ENCODE peak calls at places on chromosomes 3 and 15, in six cellular contexts. Y, N, K, G, U and J are unnamed samples.

GRCh38 chr3:142888099-142888483 is 792 bp downstream of the PCOLCE2 start:
- DNase-seq in K (no peak), Y (no peak), G (no peak), N (peak), U (peak), J (no peak)

GRCh38 chr3:9069971-9070370 is 106.7 kb upstream of the RAD18 start:
- DNase-seq in Y (no peak), U (no peak), G (no peak), N (no peak), K (no peak), J (no peak)

GRCh38 chr15:69903476-69904295 is 194.0 kb downstream of the TLE3 start:
- DNase-seq in N (no peak), K (peak), G (no peak), U (peak), Y (no peak), J (no peak)

GRCh38 chr3:129228891-129229585 is 20.4 kb upstream of the COPG1 start:
- DNase-seq in U (peak), K (peak), N (no peak), Y (no peak), G (no peak), J (no peak)

GRCh38 chr3:194826594-194826993 is 140.9 kb downstream of the FAM43A start:
- DNase-seq in Y (no peak), U (no peak), G (no peak), N (no peak), K (no peak), J (no peak)

GRCh38 chr3:9897408-9898372 is 5.0 kb upstream of the IL17RE start:
- DNase-seq in U (peak), K (no peak), Y (no peak), N (peak), G (no peak), J (no peak)

GRCh38 chr3:123805504-123805903 is 78.6 kb downstream of the MYLK start:
- DNase-seq in G (no peak), U (no peak), N (no peak), K (no peak), Y (no peak), J (no peak)

GRCh38 chr15:69193948-69194827 is 33.8 kb downstream of the GLCE start:
- DNase-seq in U (peak), G (no peak), K (no peak), N (no peak), Y (no peak), J (no peak)

GRCh38 chr3:182682263-182683229 is 110.8 kb upstream of the ATP11B start:
- DNase-seq in G (peak), Y (peak), K (peak), U (peak), N (peak), J (peak)
- TF ChIP-seq CTCF in G (no peak), Y (peak), K (peak), U (peak), N (peak), J (peak)

GRCh38 chr15:93071469-93071891 is 17.5 kb downstream of the RGMA start:
- DNase-seq in N (no peak), G (no peak), K (no peak), U (peak), Y (no peak), J (peak)

GRCh38 chr15:93072011-93072410 is 17.0 kb downstream of the RGMA start:
- DNase-seq in K (peak), Y (no peak), G (no peak), N (no peak), U (peak), J (no peak)

GRCh38 chr15:93070901-93071300 is 18.1 kb downstream of the RGMA start:
- DNase-seq in U (no peak), K (no peak), N (no peak), Y (no peak), G (no peak), J (no peak)

GRCh38 chr15:93073465-93073952 is 15.5 kb downstream of the RGMA start:
- DNase-seq in N (no peak), U (no peak), G (no peak), K (no peak), Y (no peak), J (peak)

DNA sequence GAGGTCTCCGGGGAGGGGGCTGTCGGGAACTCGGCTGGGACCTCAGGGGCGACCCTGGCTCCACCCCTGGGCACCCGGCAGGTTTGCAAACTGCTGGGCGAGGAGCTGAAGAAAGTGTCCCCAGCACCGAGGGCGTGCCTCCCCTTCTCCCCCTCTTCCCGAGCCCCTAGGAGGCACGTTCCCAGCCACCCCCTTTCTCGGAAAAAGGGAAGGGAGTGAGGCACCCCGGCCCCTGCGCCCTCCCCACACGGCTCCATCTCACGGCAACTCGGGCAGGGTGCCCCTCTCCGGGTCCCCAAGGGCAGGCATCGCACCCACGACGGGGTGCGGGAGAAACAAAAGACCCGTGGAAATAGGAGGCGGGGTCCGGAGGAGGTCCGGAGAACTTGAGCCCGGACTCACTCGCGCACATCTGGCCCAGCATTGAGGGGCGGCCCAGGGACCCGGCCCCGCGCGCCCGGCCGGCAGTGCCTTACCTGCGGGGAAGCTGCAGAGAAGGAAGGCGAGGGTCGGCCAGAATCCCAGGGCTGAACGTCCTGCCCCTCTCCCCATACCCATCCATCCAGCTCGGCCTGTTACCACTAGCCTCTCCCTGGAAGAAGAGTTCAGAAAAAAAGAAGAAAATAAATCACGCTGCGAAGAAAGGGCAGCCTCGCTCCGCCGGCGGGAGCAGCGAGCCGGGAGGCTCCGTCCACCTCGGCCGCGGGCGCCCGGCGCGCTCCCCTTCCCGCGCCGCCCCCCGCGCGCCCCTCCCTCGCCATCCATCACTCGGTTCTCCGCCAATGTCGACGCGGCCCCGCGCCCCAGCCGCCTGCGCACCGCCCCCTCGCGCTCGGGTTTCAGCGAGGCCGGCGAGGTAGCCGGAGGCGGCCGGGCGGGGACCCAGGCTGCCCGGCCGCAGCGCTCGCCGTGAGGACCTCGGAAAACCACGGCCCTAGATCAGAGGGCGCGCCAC is 16.3 kb downstream of the RGMA start:
- DNase-seq in N (peak), G (no peak), U (peak), K (peak), Y (no peak), J (peak)
- TF ChIP-seq CTCF in N (no peak), G (no peak), U (no peak), K (no peak), Y (no peak), J (no peak)

DNA sequence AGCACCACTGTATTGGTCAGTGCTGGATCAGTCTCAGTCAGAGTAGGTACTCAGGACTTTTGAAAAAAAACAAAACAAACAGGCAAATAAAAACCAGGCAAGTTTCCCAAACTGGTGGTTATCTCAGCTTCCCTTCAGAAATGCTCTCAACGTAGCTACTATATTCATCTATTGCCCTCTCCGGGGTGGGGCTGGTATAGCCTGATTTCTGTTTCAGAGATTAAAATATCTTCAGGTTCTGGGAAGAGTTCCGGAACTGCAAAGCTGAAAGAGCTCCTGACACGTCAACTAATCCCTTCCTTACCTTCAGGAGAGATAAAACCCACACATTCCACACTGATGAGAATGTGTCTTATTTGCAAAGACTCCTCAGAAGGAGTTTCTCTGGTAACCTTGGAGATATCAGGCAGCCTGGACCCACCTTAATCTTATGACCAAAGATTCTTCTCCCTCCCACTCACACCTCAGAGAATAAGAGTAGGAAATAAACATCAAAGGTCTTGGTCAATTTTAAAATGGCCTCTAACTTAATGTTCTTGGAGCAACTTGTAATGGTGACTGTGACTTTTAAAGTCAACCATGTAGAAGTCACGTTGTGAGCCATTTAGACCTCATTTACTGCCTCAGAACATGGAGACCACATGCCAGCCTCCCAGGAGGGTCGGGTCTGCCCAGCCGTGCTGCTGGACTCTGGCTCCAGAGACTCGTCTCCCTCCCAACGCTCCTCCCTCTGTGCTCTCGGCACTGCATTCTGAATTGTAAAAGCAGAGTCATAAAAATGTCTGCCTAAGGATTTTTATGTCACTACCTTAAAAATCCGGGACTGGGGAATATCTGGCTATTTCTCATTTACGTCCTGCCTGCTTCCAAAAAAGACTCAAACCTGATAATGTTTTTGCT is 53.8 kb downstream of the CDCP1 start:
- DNase-seq in K (peak), N (no peak), Y (no peak), G (no peak), U (peak), J (peak)
- TF ChIP-seq CTCF in K (no peak), N (no peak), Y (no peak), G (no peak), U (no peak), J (no peak)

GRCh38 chr3:89690649-89691048 is 583.2 kb downstream of the EPHA3 start:
- DNase-seq in U (peak), Y (no peak), N (no peak), G (no peak), K (no peak), J (no peak)

GRCh38 chr3:89698208-89698830 is 590.9 kb downstream of the EPHA3 start:
- DNase-seq in K (no peak), Y (no peak), U (no peak), G (no peak), N (no peak), J (no peak)

GRCh38 chr3:89697321-89697916 is 590.0 kb downstream of the EPHA3 start:
- DNase-seq in K (peak), N (peak), U (no peak), Y (no peak), G (no peak), J (no peak)

GRCh38 chr3:89692601-89693000 is 585.2 kb downstream of the EPHA3 start:
- DNase-seq in Y (no peak), G (no peak), U (peak), N (no peak), K (no peak), J (no peak)
- TF ChIP-seq CTCF in Y (no peak), G (no peak), U (no peak), N (no peak), K (no peak), J (no peak)

GRCh38 chr15:35311607-35312006 is 226.5 kb upstream of the NANOGP8 start:
- DNase-seq in K (no peak), G (no peak), N (no peak), Y (no peak), U (no peak), J (no peak)
- TF ChIP-seq CTCF in K (no peak), G (no peak), N (no peak), Y (no peak), U (no peak), J (no peak)

DNA sequence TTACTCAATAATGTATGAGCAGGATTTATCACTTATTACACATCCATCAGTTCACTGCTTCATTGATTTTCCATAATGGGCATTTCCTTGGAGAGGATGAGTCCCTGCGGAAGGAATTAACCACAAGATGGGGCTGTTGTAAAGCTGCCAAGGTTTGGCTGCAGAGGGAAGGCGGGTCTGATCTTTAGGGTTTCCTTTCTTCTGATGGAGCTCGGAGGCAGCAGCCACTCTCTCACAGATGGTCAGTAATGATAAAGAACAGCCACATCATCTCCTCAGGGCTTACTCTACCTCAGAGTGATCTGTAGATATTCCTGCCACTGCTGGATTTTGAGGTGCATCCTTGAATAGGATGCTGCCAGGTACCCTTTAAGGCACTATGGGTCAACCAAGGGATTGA is 115.2 kb downstream of the USP13 start:
- DNase-seq in N (peak), Y (no peak), U (peak), K (peak), G (no peak), J (peak)
- TF ChIP-seq CTCF in N (peak), Y (no peak), U (peak), K (peak), G (no peak), J (peak)

GRCh38 chr15:77621847-77622211 is 10.9 kb downstream of the LINGO1 start:
- DNase-seq in N (no peak), G (no peak), U (no peak), K (no peak), Y (no peak), J (no peak)

GRCh38 chr15:77620960-77621647 is 11.6 kb downstream of the LINGO1 start:
- DNase-seq in N (no peak), G (no peak), Y (no peak), K (no peak), U (no peak), J (no peak)

GRCh38 chr15:77622212-77622941 is 10.3 kb downstream of the LINGO1 start:
- DNase-seq in G (no peak), U (no peak), Y (peak), N (no peak), K (no peak), J (no peak)

GRCh38 chr15:77619883-77620282 is 12.8 kb downstream of the LINGO1 start:
- DNase-seq in N (no peak), G (no peak), K (no peak), Y (no peak), U (no peak), J (no peak)

DNA sequence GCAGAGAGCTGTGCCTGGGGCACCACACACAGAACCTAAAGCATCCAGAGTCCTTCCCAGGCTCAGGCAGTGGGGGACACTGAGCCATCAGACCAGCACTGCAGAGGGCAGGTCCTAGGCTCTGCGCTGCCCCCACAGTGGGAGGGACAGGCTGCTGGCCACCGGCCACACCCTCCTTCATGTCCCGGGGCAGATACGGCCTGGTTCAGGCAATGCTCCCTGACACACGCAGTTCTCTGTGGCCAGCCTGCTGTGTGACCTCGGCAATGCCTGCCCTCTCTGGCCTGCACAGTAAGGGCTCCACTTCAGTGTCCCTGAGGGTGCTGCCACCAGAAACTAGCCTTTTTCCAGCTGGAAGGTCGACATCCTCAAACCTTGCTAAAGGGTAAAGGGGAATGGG is 12.4 kb downstream of the LINGO1 start:
- DNase-seq in G (no peak), K (no peak), Y (no peak), N (peak), U (no peak), J (no peak)
- TF ChIP-seq CTCF in G (no peak), K (no peak), Y (no peak), N (no peak), U (no peak), J (no peak)

GRCh38 chr3:119524931-119525662 is 26.8 kb downstream of the TIMMDC1 start:
- DNase-seq in G (no peak), Y (no peak), U (peak), K (peak), N (peak), J (no peak)
- TF ChIP-seq CTCF in G (no peak), Y (peak), U (peak), K (peak), N (no peak), J (no peak)

GRCh38 chr3:165254812-165255211 is 58.6 kb upstream of the SLITRK3 start:
- DNase-seq in U (peak), G (no peak), Y (no peak), K (peak), N (peak), J (no peak)
- TF ChIP-seq CTCF in U (peak), G (no peak), Y (no peak), K (peak), N (peak), J (peak)

DNA sequence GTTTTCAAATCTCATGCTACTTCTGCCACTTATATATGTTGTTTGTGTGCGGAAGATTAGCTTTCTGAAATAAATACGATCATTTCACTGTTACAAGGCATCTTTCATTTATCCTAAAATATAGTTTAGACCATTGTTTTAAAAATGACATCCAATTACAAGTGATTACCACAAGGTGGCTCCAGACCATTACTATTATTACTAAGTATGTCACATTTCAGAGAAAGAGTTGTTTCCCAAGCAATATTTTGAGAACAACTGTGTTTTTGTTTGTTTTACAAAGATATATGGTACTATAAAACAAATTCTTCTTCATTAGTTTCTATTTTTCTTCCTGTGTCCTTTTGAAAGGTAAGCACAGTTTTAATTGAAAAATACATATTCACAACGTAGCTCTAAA is 136.0 kb upstream of the RAP2B start:
- DNase-seq in K (no peak), N (no peak), G (no peak), Y (no peak), U (peak), J (no peak)
- TF ChIP-seq CTCF in K (peak), N (peak), G (peak), Y (no peak), U (peak), J (peak)